ENCODE peak calls at places on chromosomes 2 and 18, in ten cellular contexts. B is progenitor cell of endocrine pancreas, L is MG63, U is C1 segment of cervical spinal cord, E is NCI-H82, H is AG09319, M is MM.1S, O is EL, C is hypothalamus, K is NCI-H1930. R is an unnamed sample.

GRCh38 chr2:240472078-240472790 is 36.8 kb downstream of the GPC1 start:
- DNase-seq in L (no peak), C (no peak), H (no peak), U (no peak), M (no peak), B (no peak), E (no peak), O (no peak), K (no peak), R (no peak)

GRCh38 chr18:78697446-78697845 is 282.2 kb upstream of the SALL3 start:
- DNase-seq in U (no peak), C (no peak), L (no peak), M (no peak), H (no peak), E (no peak), O (no peak), K (no peak), B (no peak), R (no peak)

GRCh38 chr18:9082763-9083510 is 19.6 kb upstream of the NDUFV2 start:
- DNase-seq in L (no peak), K (no peak), M (peak), U (no peak), H (no peak), O (no peak), E (no peak), C (no peak), B (no peak), R (no peak)

GRCh38 chr18:76524900-76525698 is 30.1 kb upstream of the ZNF516 start:
- DNase-seq in C (no peak), E (peak), B (no peak), M (peak), U (no peak), K (peak), L (no peak), H (peak), O (peak), R (no peak)

GRCh38 chr2:28354920-28355520 is 37.6 kb upstream of the FOSL2 start:
- DNase-seq in B (no peak), U (no peak), L (no peak), K (no peak), O (no peak), E (no peak), M (no peak), C (no peak), H (no peak), R (no peak)

GRCh38 chr2:190110131-190110530 is 47.6 kb upstream of the MSTN start:
- DNase-seq in E (no peak), B (no peak), L (no peak), U (no peak), M (no peak), C (no peak), O (no peak), K (no peak), H (no peak), R (no peak)

GRCh38 chr2:183070942-183071844 is 7.4 kb upstream of the DUSP19 start:
- DNase-seq in U (no peak), B (peak), H (no peak), K (no peak), O (peak), E (no peak), L (peak), M (no peak), C (no peak), R (no peak)

GRCh38 chr2:43003702-43004101 is 211.3 kb upstream of the HAAO start:
- DNase-seq in K (no peak), U (no peak), L (no peak), E (no peak), M (no peak), B (no peak), H (no peak), C (no peak), O (no peak), R (no peak)

GRCh38 chr2:173076557-173077345 is 1.1 kb downstream of the MAP3K20 start:
- DNase-seq in L (peak), U (peak), C (no peak), K (no peak), O (peak), M (peak), B (peak), H (no peak), E (peak), R (no peak)

GRCh38 chr18:44840053-44840826 is 159.6 kb downstream of the SETBP1 start:
- DNase-seq in K (no peak), U (no peak), B (no peak), E (no peak), L (no peak), O (no peak), H (no peak), C (no peak), M (no peak), R (no peak)

GRCh38 chr18:37019157-37019571 is 190.2 kb downstream of the KIAA1328 start:
- DNase-seq in U (no peak), M (no peak), H (no peak), O (peak), E (peak), K (no peak), C (no peak), L (peak), B (no peak), R (no peak)

GRCh38 chr2:113907297-113907696 is 17.4 kb downstream of the ACTR3 start:
- DNase-seq in M (no peak), C (no peak), U (no peak), H (no peak), O (no peak), K (no peak), L (no peak), B (no peak), E (no peak), R (no peak)

GRCh38 chr18:493974-494601 is 6.4 kb downstream of the COLEC12 start:
- DNase-seq in E (no peak), O (no peak), M (no peak), K (no peak), B (no peak), H (no peak), U (no peak), C (no peak), L (no peak), R (no peak)

GRCh38 chr2:171141320-171141719 is 19.4 kb downstream of the TLK1 start:
- DNase-seq in L (no peak), H (no peak), U (no peak), M (no peak), B (no peak), C (no peak), E (no peak), O (peak), K (no peak), R (no peak)

GRCh38 chr2:229339613-229340012 is 68.5 kb upstream of the PID1 start:
- DNase-seq in U (no peak), E (no peak), M (no peak), L (peak), O (peak), B (no peak), H (no peak), C (no peak), K (no peak), R (no peak)

GRCh38 chr2:133977385-133977784 is 276.5 kb upstream of the MGAT5 start:
- DNase-seq in H (no peak), U (no peak), B (no peak), K (no peak), O (no peak), E (no peak), M (peak), C (no peak), L (no peak), R (no peak)